ENCODE peak calls at places on chromosomes 16 and 17, in six cellular contexts. X, Q, E, Z, V and O are unnamed samples.

GRCh38 chr17:78082988-78083387 is 45.6 kb downstream of the TMC6 start:
- DNase-seq in X (no peak), Q (no peak), E (no peak), Z (no peak), V (no peak), O (no peak)

GRCh38 chr16:56783332-56783731 is 53.4 kb downstream of the NUP93 start:
- DNase-seq in X (no peak), Q (no peak), E (no peak), Z (no peak), V (no peak), O (no peak)

GRCh38 chr16:52912565-52913173 is 140.0 kb downstream of the CHD9NB start:
- DNase-seq in X (peak), Q (peak), E (peak), Z (peak), V (peak), O (peak)

GRCh38 chr17:28533091-28533670 is 19.2 kb downstream of the UNC119 start:
- DNase-seq in X (no peak), Q (no peak), E (no peak), Z (no peak), V (no peak), O (no peak)

GRCh38 chr17:76051571-76051970 is 20.7 kb downstream of the SRP68 start:
- DNase-seq in X (no peak), Q (no peak), E (no peak), Z (no peak), V (no peak), O (no peak)

GRCh38 chr17:50152736-50153135 is 2.3 kb upstream of the PPP1R9B start:
- DNase-seq in X (no peak), Q (no peak), E (no peak), Z (no peak), V (no peak), O (no peak)

GRCh38 chr16:79599837-79600635 is 501 bp downstream of the MAF start:
- DNase-seq in X (peak), Q (no peak), E (peak), Z (no peak), V (peak), O (peak)

GRCh38 chr17:36089888-36090836 is at the start of gene CCL3:
- DNase-seq in X (no peak), Q (no peak), E (peak), Z (no peak), V (no peak), O (no peak)

GRCh38 chr17:79951361-79952264 is 84.1 kb downstream of the TBC1D16 start:
- DNase-seq in X (peak), Q (peak), E (peak), Z (no peak), V (peak), O (no peak)

GRCh38 chr17:15000661-15001060 is 264.5 kb downstream of the PMP22 start:
- DNase-seq in X (no peak), Q (no peak), E (no peak), Z (no peak), V (no peak), O (no peak)

GRCh38 chr17:79340286-79340685 is 265.7 kb downstream of the ENGASE start:
- DNase-seq in X (no peak), Q (no peak), E (no peak), Z (no peak), V (no peak), O (no peak)

GRCh38 chr17:17783121-17783824 is 53.5 kb downstream of the SREBF1 start:
- DNase-seq in X (peak), Q (no peak), E (no peak), Z (peak), V (peak), O (peak)

GRCh38 chr16:7615565-7615964 is 282.9 kb downstream of the RBFOX1 start:
- DNase-seq in X (no peak), Q (no peak), E (no peak), Z (no peak), V (no peak), O (no peak)
- H3K14ac ChIP-seq in X (no peak), Q (no peak), E (no peak), Z (no peak), V (no peak), O (no peak)

GRCh38 chr16:3458278-3458851 is 14.9 kb downstream of the NAA60 start:
- DNase-seq in X (no peak), Q (peak), E (peak), Z (no peak), V (peak), O (peak)
- H2BK5ac ChIP-seq in X (no peak), Q (peak), E (peak), Z (peak), V (peak), O (peak)

GRCh38 chr17:12627776-12628491 is 37.8 kb upstream of the MYOCD start:
- DNase-seq in X (no peak), Q (peak), E (peak), Z (no peak), V (peak), O (no peak)

GRCh38 chr17:12627177-12627629 is 38.5 kb upstream of the MYOCD start:
- DNase-seq in X (no peak), Q (peak), E (peak), Z (no peak), V (peak), O (no peak)

GRCh38 chr17:12632785-12633184 is 32.9 kb upstream of the MYOCD start:
- DNase-seq in X (no peak), Q (no peak), E (no peak), Z (no peak), V (no peak), O (no peak)

GRCh38 chr17:12634789-12635414 is 30.8 kb upstream of the MYOCD start:
- DNase-seq in X (no peak), Q (no peak), E (no peak), Z (no peak), V (no peak), O (no peak)

DNA sequence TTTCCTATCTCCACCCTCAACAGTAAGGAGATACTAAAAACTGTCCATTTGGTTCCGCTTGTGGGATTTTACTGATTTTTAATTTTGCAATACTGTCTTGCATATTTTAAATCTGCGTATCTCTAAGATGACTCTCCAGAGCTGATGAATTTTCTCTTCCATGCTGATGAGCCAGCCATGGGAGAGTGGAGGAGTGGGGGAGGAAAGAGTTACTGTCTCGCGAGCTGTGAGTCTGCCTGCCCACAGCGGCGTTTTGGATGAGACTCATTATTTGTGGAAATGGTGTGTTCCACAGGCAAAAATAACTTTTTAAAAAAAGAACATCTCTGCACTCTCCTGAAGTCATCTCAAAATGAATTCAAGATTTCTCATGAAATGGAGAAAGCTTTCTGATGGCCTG is 34.6 kb upstream of the MYOCD start:
- DNase-seq in X (no peak), Q (peak), E (no peak), Z (no peak), V (no peak), O (no peak)
- H3K14ac ChIP-seq in X (no peak), Q (peak), E (no peak), Z (no peak), V (no peak), O (no peak)

GRCh38 chr17:40612510-40613244 is 34.9 kb downstream of the SMARCE1 start:
- DNase-seq in X (no peak), Q (no peak), E (no peak), Z (no peak), V (no peak), O (no peak)

GRCh38 chr17:40611840-40612509 is 35.6 kb downstream of the SMARCE1 start:
- DNase-seq in X (no peak), Q (no peak), E (no peak), Z (no peak), V (no peak), O (no peak)

GRCh38 chr17:40608061-40608581 is 39.5 kb downstream of the SMARCE1 start:
- DNase-seq in X (no peak), Q (no peak), E (no peak), Z (no peak), V (no peak), O (no peak)

GRCh38 chr17:40607641-40608040 is 40.0 kb downstream of the SMARCE1 start:
- DNase-seq in X (no peak), Q (no peak), E (no peak), Z (no peak), V (no peak), O (no peak)

DNA sequence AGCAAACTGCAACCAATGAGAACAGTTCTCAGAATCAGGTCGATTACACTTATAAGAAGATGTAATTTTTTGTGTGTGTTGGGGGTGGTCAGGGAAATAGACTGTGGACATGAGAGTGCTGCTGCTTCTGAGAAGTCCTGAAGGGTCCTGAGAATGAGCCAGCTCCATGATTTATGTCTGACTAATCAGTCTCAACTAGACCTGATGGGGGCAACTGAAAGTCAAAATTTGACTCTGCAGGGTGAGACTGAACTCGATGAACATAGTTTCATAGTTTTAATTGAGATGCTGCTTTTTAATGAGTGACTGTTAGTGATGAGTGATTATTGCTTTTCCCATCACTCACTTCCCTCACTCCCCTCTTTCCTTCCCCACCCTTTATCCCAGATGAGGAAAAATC is 37.3 kb downstream of the SMARCE1 start:
- DNase-seq in X (no peak), Q (no peak), E (no peak), Z (no peak), V (no peak), O (no peak)
- H2BK5ac ChIP-seq in X (no peak), Q (no peak), E (no peak), Z (no peak), V (no peak), O (no peak)

GRCh38 chr16:87626401-87626800 is 24.1 kb downstream of the JPH3 start:
- DNase-seq in X (no peak), Q (no peak), E (no peak), Z (no peak), V (no peak), O (no peak)

GRCh38 chr16:87622756-87623319 is 20.5 kb downstream of the JPH3 start:
- DNase-seq in X (no peak), Q (no peak), E (no peak), Z (no peak), V (no peak), O (no peak)

GRCh38 chr16:87626905-87627304 is 24.6 kb downstream of the JPH3 start:
- DNase-seq in X (no peak), Q (no peak), E (no peak), Z (no peak), V (no peak), O (no peak)

GRCh38 chr16:87627542-87628245 is 25.4 kb downstream of the JPH3 start:
- DNase-seq in X (no peak), Q (no peak), E (no peak), Z (no peak), V (no peak), O (no peak)

GRCh38 chr16:87625241-87625797 is 23.0 kb downstream of the JPH3 start:
- DNase-seq in X (no peak), Q (no peak), E (no peak), Z (no peak), V (no peak), O (no peak)
- H3K14ac ChIP-seq in X (no peak), Q (no peak), E (no peak), Z (no peak), V (no peak), O (no peak)

DNA sequence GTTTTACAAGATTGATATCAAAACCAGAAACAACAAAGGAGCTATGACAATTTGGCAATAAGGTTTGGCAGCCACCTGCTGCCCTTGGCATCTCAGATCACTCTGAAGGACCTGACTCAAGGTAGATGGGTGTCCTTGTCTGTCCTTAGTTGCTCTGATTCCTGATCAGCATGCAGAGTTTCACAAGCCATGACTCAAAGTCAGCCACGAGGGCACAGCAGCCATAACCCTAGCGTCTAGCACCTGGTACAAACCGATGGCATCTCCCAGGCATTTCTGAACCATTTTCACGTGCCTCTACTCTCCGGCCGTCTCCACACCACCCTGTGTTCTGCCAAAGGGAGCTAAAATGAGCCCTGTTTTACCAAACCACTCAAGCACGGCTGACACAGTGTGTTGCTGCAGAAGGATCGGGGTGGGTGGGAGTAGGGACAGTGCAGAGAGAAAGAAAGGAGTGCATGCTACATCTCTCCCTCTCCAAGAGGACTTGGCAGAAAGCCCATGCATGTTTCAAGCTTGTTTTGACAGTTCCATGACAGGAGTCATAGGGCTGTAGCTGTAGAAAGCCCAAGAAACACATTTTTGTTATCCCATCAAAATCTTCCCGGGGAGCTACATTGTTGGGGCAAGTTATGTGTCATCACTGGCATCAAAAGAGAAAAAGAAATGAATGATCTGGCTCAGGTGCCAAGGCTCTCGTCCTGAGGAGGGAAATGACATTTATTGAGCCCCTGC is 297.3 kb downstream of the ABCC12 start:
- DNase-seq in X (no peak), Q (no peak), E (no peak), Z (no peak), V (no peak), O (no peak)
- H2BK5ac ChIP-seq in X (no peak), Q (no peak), E (no peak), Z (no peak), V (no peak), O (no peak)

DNA sequence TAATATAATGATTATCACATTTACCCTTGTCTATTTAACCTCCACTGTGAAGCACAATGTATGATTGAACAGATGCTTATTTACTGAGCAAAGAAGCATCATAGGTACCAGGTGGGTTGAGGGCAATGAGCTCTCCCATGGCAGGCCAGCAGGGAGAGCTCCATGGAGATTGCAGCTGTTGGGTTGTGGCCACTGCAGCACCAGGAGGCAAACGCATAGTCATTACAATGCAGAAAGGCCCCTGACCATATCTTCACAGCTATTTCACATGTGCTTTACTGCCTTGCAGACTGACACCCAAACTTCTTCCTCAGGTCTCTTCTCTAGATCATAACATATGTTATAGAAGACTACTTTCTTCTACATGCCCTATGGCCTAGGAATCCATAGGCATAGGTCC is 75.0 kb downstream of the MMD start:
- DNase-seq in X (no peak), Q (no peak), E (no peak), Z (no peak), V (no peak), O (no peak)
- H3K14ac ChIP-seq in X (no peak), Q (no peak), E (no peak), Z (no peak), V (no peak), O (no peak)

GRCh38 chr17:43402567-43402966 is 3.8 kb downstream of the ARL4D start:
- DNase-seq in X (no peak), Q (no peak), E (no peak), Z (no peak), V (no peak), O (no peak)
- H2BK5ac ChIP-seq in X (no peak), Q (no peak), E (no peak), Z (no peak), V (no peak), O (no peak)

GRCh38 chr17:80969030-80969673 is 22.5 kb upstream of the CHMP6 start:
- DNase-seq in X (no peak), Q (no peak), E (no peak), Z (no peak), V (no peak), O (no peak)

GRCh38 chr17:80965606-80966005 is 26.0 kb upstream of the CHMP6 start:
- DNase-seq in X (no peak), Q (no peak), E (no peak), Z (no peak), V (no peak), O (no peak)

GRCh38 chr17:80968602-80969029 is 23.0 kb upstream of the CHMP6 start:
- DNase-seq in X (no peak), Q (peak), E (no peak), Z (no peak), V (no peak), O (no peak)

GRCh38 chr17:80969674-80970043 is 22.0 kb upstream of the CHMP6 start:
- DNase-seq in X (no peak), Q (no peak), E (no peak), Z (no peak), V (no peak), O (no peak)

DNA sequence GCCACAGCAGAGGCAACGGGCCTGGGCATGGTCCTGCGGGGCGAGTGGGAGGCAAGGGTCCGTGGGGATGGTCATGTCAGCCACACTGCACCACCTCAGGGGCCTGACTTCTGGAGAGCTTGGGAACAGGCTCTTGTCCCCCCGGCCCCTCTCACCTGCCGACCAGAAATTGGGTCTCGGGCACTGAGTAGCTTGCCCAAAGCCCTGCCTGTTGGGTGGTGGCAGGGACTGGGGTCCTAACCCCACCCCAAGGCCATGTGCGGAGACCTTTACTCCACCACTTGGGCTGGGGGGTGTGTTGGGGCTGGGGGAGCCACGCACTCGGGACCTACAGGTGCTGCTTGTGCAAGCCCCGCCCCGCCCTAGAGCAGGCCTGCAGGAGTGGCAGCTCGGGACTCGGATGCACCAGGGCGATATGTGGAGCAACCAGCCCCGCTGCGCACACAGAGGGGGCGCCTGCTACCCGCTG is 24.2 kb upstream of the CHMP6 start:
- DNase-seq in X (no peak), Q (no peak), E (no peak), Z (no peak), V (no peak), O (no peak)
- H3K14ac ChIP-seq in X (no peak), Q (no peak), E (no peak), Z (no peak), V (no peak), O (peak)

DNA sequence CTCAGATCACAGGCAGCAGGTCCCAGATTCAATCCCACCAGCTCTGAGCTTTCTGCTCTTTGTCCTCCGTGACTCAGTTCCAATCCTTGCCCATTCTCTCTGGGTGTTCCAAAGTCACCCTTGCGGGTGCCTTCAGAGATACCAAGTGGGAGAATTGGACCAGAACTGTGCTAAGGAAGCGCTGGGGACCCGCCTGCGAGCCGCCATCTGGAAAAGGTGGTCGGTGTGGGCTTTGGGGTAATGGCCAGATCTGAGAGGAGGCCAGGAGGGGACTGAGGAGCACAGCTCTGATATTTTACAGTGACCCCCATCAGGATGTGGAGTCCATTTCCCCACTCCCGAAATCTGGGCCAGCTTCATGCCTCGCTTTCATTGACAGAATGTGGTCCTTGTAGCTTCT is 152.6 kb downstream of the SDK2 start:
- DNase-seq in X (no peak), Q (no peak), E (no peak), Z (no peak), V (no peak), O (no peak)
- H2BK5ac ChIP-seq in X (no peak), Q (no peak), E (no peak), Z (no peak), V (no peak), O (no peak)